ENCODE peak calls at places on chromosomes 7 and 10, in ten cellular contexts. One of them, this sample, is unnamed.

GRCh38 chr7:46485481-46486065 is 564.5 kb upstream of the IGFBP3 start:
- DNase-seq in fibroblast of the conjunctiva: no peak
- DNase-seq in activated naive CD4-positive, alpha-beta T cell treated with anti-CD3 and anti-CD28 coated beads for 36 hours: no peak
- DNase-seq in nephron progenitor cell: no peak
- DNase-seq in retina: no peak
- DNase-seq in stimulated activated CD8-positive, alpha-beta memory T cell treated with anti-CD3 and anti-CD28 coated beads, Interleukin-4, amount 100 ng/mL, for 48 hours: no peak
- DNase-seq in ovary: no peak
- DNase-seq in fibroblast of mammary gland: peak; percentile 26
- DNase-seq in HuH-7.5: no peak
- DNase-seq in EL: peak; percentile 78
- DNase-seq in this sample: no peak

GRCh38 chr7:120990468-120991118 is 2.1 kb downstream of the CPED1 start:
- DNase-seq in fibroblast of the conjunctiva: no peak
- DNase-seq in activated naive CD4-positive, alpha-beta T cell treated with anti-CD3 and anti-CD28 coated beads for 36 hours: no peak
- DNase-seq in nephron progenitor cell: no peak
- DNase-seq in retina: no peak
- DNase-seq in stimulated activated CD8-positive, alpha-beta memory T cell treated with anti-CD3 and anti-CD28 coated beads, Interleukin-4, amount 100 ng/mL, for 48 hours: no peak
- DNase-seq in ovary: no peak
- DNase-seq in fibroblast of mammary gland: no peak
- DNase-seq in HuH-7.5: no peak
- DNase-seq in EL: peak; percentile 18
- DNase-seq in this sample: no peak

GRCh38 chr10:46546591-46547330 is 9.7 kb downstream of the GPRIN2 start:
- DNase-seq in fibroblast of the conjunctiva: no peak
- DNase-seq in activated naive CD4-positive, alpha-beta T cell treated with anti-CD3 and anti-CD28 coated beads for 36 hours: peak; percentile 3
- DNase-seq in nephron progenitor cell: peak; percentile 4
- DNase-seq in retina: no peak
- DNase-seq in stimulated activated CD8-positive, alpha-beta memory T cell treated with anti-CD3 and anti-CD28 coated beads, Interleukin-4, amount 100 ng/mL, for 48 hours: peak; percentile 21
- DNase-seq in ovary: peak; percentile 16
- DNase-seq in fibroblast of mammary gland: no peak
- DNase-seq in HuH-7.5: no peak
- DNase-seq in EL: no peak
- DNase-seq in this sample: no peak

GRCh38 chr7:68697821-68698280 is 900.4 kb upstream of the AUTS2 start:
- DNase-seq in fibroblast of the conjunctiva: no peak
- DNase-seq in activated naive CD4-positive, alpha-beta T cell treated with anti-CD3 and anti-CD28 coated beads for 36 hours: no peak
- DNase-seq in nephron progenitor cell: no peak
- DNase-seq in retina: peak; percentile 37
- DNase-seq in stimulated activated CD8-positive, alpha-beta memory T cell treated with anti-CD3 and anti-CD28 coated beads, Interleukin-4, amount 100 ng/mL, for 48 hours: no peak
- DNase-seq in ovary: no peak
- DNase-seq in fibroblast of mammary gland: no peak
- DNase-seq in HuH-7.5: no peak
- DNase-seq in EL: no peak
- DNase-seq in this sample: no peak

GRCh38 chr10:23525406-23525805 is 86.5 kb downstream of the OTUD1 start:
- DNase-seq in fibroblast of the conjunctiva: no peak
- DNase-seq in activated naive CD4-positive, alpha-beta T cell treated with anti-CD3 and anti-CD28 coated beads for 36 hours: peak; percentile 29
- DNase-seq in nephron progenitor cell: no peak
- DNase-seq in retina: no peak
- DNase-seq in stimulated activated CD8-positive, alpha-beta memory T cell treated with anti-CD3 and anti-CD28 coated beads, Interleukin-4, amount 100 ng/mL, for 48 hours: no peak
- DNase-seq in ovary: no peak
- DNase-seq in fibroblast of mammary gland: peak; percentile 21
- DNase-seq in HuH-7.5: no peak
- DNase-seq in EL: peak; percentile 22
- DNase-seq in this sample: no peak

GRCh38 chr7:107119376-107120100 is 49.3 kb upstream of the HBP1 start:
- DNase-seq in fibroblast of the conjunctiva: no peak
- DNase-seq in activated naive CD4-positive, alpha-beta T cell treated with anti-CD3 and anti-CD28 coated beads for 36 hours: no peak
- DNase-seq in nephron progenitor cell: no peak
- DNase-seq in retina: peak; percentile 25
- DNase-seq in stimulated activated CD8-positive, alpha-beta memory T cell treated with anti-CD3 and anti-CD28 coated beads, Interleukin-4, amount 100 ng/mL, for 48 hours: no peak
- DNase-seq in ovary: no peak
- DNase-seq in fibroblast of mammary gland: no peak
- DNase-seq in HuH-7.5: no peak
- DNase-seq in EL: no peak
- DNase-seq in this sample: no peak

GRCh38 chr10:28120043-28120749 is 121.3 kb upstream of the ODAD2 start:
- DNase-seq in fibroblast of the conjunctiva: peak; percentile 60
- DNase-seq in activated naive CD4-positive, alpha-beta T cell treated with anti-CD3 and anti-CD28 coated beads for 36 hours: no peak
- DNase-seq in nephron progenitor cell: no peak
- DNase-seq in retina: no peak
- DNase-seq in stimulated activated CD8-positive, alpha-beta memory T cell treated with anti-CD3 and anti-CD28 coated beads, Interleukin-4, amount 100 ng/mL, for 48 hours: no peak
- DNase-seq in ovary: no peak
- DNase-seq in fibroblast of mammary gland: no peak
- DNase-seq in HuH-7.5: no peak
- DNase-seq in EL: no peak
- DNase-seq in this sample: no peak

GRCh38 chr10:78579995-78580394 is 488.8 kb upstream of the ZMIZ1 start:
- DNase-seq in fibroblast of the conjunctiva: no peak
- DNase-seq in activated naive CD4-positive, alpha-beta T cell treated with anti-CD3 and anti-CD28 coated beads for 36 hours: no peak
- DNase-seq in nephron progenitor cell: no peak
- DNase-seq in retina: peak; percentile 87
- DNase-seq in stimulated activated CD8-positive, alpha-beta memory T cell treated with anti-CD3 and anti-CD28 coated beads, Interleukin-4, amount 100 ng/mL, for 48 hours: no peak
- DNase-seq in ovary: peak; percentile 64
- DNase-seq in fibroblast of mammary gland: no peak
- DNase-seq in HuH-7.5: no peak
- DNase-seq in EL: no peak
- DNase-seq in this sample: no peak

GRCh38 chr7:138886501-138886917 is 88.5 kb upstream of the ATP6V0A4 start:
- DNase-seq in fibroblast of the conjunctiva: peak; percentile 68
- DNase-seq in activated naive CD4-positive, alpha-beta T cell treated with anti-CD3 and anti-CD28 coated beads for 36 hours: peak; percentile 52
- DNase-seq in nephron progenitor cell: no peak
- DNase-seq in retina: peak; percentile 52
- DNase-seq in stimulated activated CD8-positive, alpha-beta memory T cell treated with anti-CD3 and anti-CD28 coated beads, Interleukin-4, amount 100 ng/mL, for 48 hours: peak; percentile 32
- DNase-seq in ovary: no peak
- DNase-seq in fibroblast of mammary gland: peak; percentile 76
- DNase-seq in HuH-7.5: no peak
- DNase-seq in EL: peak; percentile 73
- DNase-seq in this sample: no peak